ENCODE peak calls at places on chromosomes 13 and 19, in six cellular contexts. One of them, this sample, is unnamed.

GRCh38 chr13:100433475-100433874 is 155.1 kb downstream of the GGACT start:
- DNase-seq in T1000: no peak
- DNase-seq in H9: no peak
- DNase-seq in left cardiac atrium: no peak
- DNase-seq in activated naive CD4-positive, alpha-beta T cell treated with anti-CD3 and anti-CD28 coated beads for 36 hours: no peak
- DNase-seq in stimulated activated CD8-positive, alpha-beta memory T cell treated with anti-CD3 and anti-CD28 coated beads, Interleukin-4, amount 100 ng/mL, for 1 hour: no peak
- DNase-seq in this sample: peak

GRCh38 chr19:4454952-4455738 is 2.4 kb downstream of the UBXN6 start:
- DNase-seq in stimulated activated CD8-positive, alpha-beta memory T cell treated with anti-CD3 and anti-CD28 coated beads, Interleukin-4, amount 100 ng/mL, for 1 hour: no peak
- DNase-seq in activated naive CD4-positive, alpha-beta T cell treated with anti-CD3 and anti-CD28 coated beads for 36 hours: no peak
- DNase-seq in H9: no peak
- DNase-seq in left cardiac atrium: no peak
- DNase-seq in T1000: no peak
- DNase-seq in this sample: no peak

GRCh38 chr13:107003911-107004310 is 436.0 kb upstream of the ARGLU1 start:
- DNase-seq in activated naive CD4-positive, alpha-beta T cell treated with anti-CD3 and anti-CD28 coated beads for 36 hours: no peak
- DNase-seq in stimulated activated CD8-positive, alpha-beta memory T cell treated with anti-CD3 and anti-CD28 coated beads, Interleukin-4, amount 100 ng/mL, for 1 hour: no peak
- DNase-seq in left cardiac atrium: no peak
- DNase-seq in T1000: no peak
- DNase-seq in H9: no peak
- DNase-seq in this sample: no peak

GRCh38 chr13:110640591-110641029 is 25.3 kb downstream of the NAXD start:
- DNase-seq in T1000: no peak
- DNase-seq in H9: peak
- DNase-seq in activated naive CD4-positive, alpha-beta T cell treated with anti-CD3 and anti-CD28 coated beads for 36 hours: no peak
- DNase-seq in left cardiac atrium: no peak
- DNase-seq in stimulated activated CD8-positive, alpha-beta memory T cell treated with anti-CD3 and anti-CD28 coated beads, Interleukin-4, amount 100 ng/mL, for 1 hour: no peak
- DNase-seq in this sample: no peak

GRCh38 chr13:110422913-110423688 is 116.0 kb downstream of the COL4A2 start:
- DNase-seq in stimulated activated CD8-positive, alpha-beta memory T cell treated with anti-CD3 and anti-CD28 coated beads, Interleukin-4, amount 100 ng/mL, for 1 hour: no peak
- DNase-seq in T1000: no peak
- DNase-seq in left cardiac atrium: no peak
- DNase-seq in activated naive CD4-positive, alpha-beta T cell treated with anti-CD3 and anti-CD28 coated beads for 36 hours: no peak
- DNase-seq in H9: no peak
- DNase-seq in this sample: peak

GRCh38 chr13:95155504-95155903 is 145.7 kb downstream of the ABCC4 start:
- DNase-seq in left cardiac atrium: no peak
- DNase-seq in stimulated activated CD8-positive, alpha-beta memory T cell treated with anti-CD3 and anti-CD28 coated beads, Interleukin-4, amount 100 ng/mL, for 1 hour: no peak
- DNase-seq in T1000: no peak
- DNase-seq in activated naive CD4-positive, alpha-beta T cell treated with anti-CD3 and anti-CD28 coated beads for 36 hours: no peak
- DNase-seq in H9: no peak
- DNase-seq in this sample: no peak

GRCh38 chr13:39263531-39263930 is 225.3 kb downstream of the NHLRC3 start:
- DNase-seq in T1000: no peak
- DNase-seq in stimulated activated CD8-positive, alpha-beta memory T cell treated with anti-CD3 and anti-CD28 coated beads, Interleukin-4, amount 100 ng/mL, for 1 hour: no peak
- DNase-seq in left cardiac atrium: no peak
- DNase-seq in H9: no peak
- DNase-seq in activated naive CD4-positive, alpha-beta T cell treated with anti-CD3 and anti-CD28 coated beads for 36 hours: no peak
- DNase-seq in this sample: no peak

GRCh38 chr19:55158423-55158822 is 891 bp upstream of the TNNI3 start:
- DNase-seq in H9: no peak
- DNase-seq in left cardiac atrium: no peak
- DNase-seq in activated naive CD4-positive, alpha-beta T cell treated with anti-CD3 and anti-CD28 coated beads for 36 hours: no peak
- DNase-seq in stimulated activated CD8-positive, alpha-beta memory T cell treated with anti-CD3 and anti-CD28 coated beads, Interleukin-4, amount 100 ng/mL, for 1 hour: no peak
- DNase-seq in T1000: no peak
- DNase-seq in this sample: no peak

GRCh38 chr13:75458696-75459422 is 23.1 kb downstream of the TBC1D4 start:
- DNase-seq in H9: peak
- DNase-seq in T1000: no peak
- DNase-seq in activated naive CD4-positive, alpha-beta T cell treated with anti-CD3 and anti-CD28 coated beads for 36 hours: no peak
- DNase-seq in left cardiac atrium: peak
- DNase-seq in stimulated activated CD8-positive, alpha-beta memory T cell treated with anti-CD3 and anti-CD28 coated beads, Interleukin-4, amount 100 ng/mL, for 1 hour: no peak
- DNase-seq in this sample: no peak

GRCh38 chr13:33636955-33637670 is 180.8 kb upstream of the RFC3 start:
- DNase-seq in T1000: no peak
- DNase-seq in stimulated activated CD8-positive, alpha-beta memory T cell treated with anti-CD3 and anti-CD28 coated beads, Interleukin-4, amount 100 ng/mL, for 1 hour: no peak
- DNase-seq in activated naive CD4-positive, alpha-beta T cell treated with anti-CD3 and anti-CD28 coated beads for 36 hours: no peak
- DNase-seq in H9: no peak
- DNase-seq in left cardiac atrium: no peak
- DNase-seq in this sample: no peak

GRCh38 chr13:114134111-114134943 is 1.9 kb upstream of the RASA3 start:
- DNase-seq in T1000: no peak
- DNase-seq in stimulated activated CD8-positive, alpha-beta memory T cell treated with anti-CD3 and anti-CD28 coated beads, Interleukin-4, amount 100 ng/mL, for 1 hour: no peak
- DNase-seq in H9: no peak
- DNase-seq in activated naive CD4-positive, alpha-beta T cell treated with anti-CD3 and anti-CD28 coated beads for 36 hours: no peak
- DNase-seq in left cardiac atrium: peak
- DNase-seq in this sample: no peak

GRCh38 chr13:89880201-89880600 is 1467.3 kb upstream of the MIR17HG start:
- DNase-seq in stimulated activated CD8-positive, alpha-beta memory T cell treated with anti-CD3 and anti-CD28 coated beads, Interleukin-4, amount 100 ng/mL, for 1 hour: no peak
- DNase-seq in H9: no peak
- DNase-seq in activated naive CD4-positive, alpha-beta T cell treated with anti-CD3 and anti-CD28 coated beads for 36 hours: no peak
- DNase-seq in T1000: no peak
- DNase-seq in left cardiac atrium: no peak
- DNase-seq in this sample: no peak

GRCh38 chr19:1986357-1987162 is 29.0 kb downstream of the BTBD2 start:
- DNase-seq in left cardiac atrium: no peak
- DNase-seq in T1000: no peak
- DNase-seq in H9: peak
- DNase-seq in activated naive CD4-positive, alpha-beta T cell treated with anti-CD3 and anti-CD28 coated beads for 36 hours: no peak
- DNase-seq in stimulated activated CD8-positive, alpha-beta memory T cell treated with anti-CD3 and anti-CD28 coated beads, Interleukin-4, amount 100 ng/mL, for 1 hour: no peak
- DNase-seq in this sample: no peak

GRCh38 chr19:10554760-10555612 is 10.8 kb downstream of the KRI1 start:
- DNase-seq in stimulated activated CD8-positive, alpha-beta memory T cell treated with anti-CD3 and anti-CD28 coated beads, Interleukin-4, amount 100 ng/mL, for 1 hour: no peak
- DNase-seq in T1000: no peak
- DNase-seq in H9: no peak
- DNase-seq in left cardiac atrium: no peak
- DNase-seq in activated naive CD4-positive, alpha-beta T cell treated with anti-CD3 and anti-CD28 coated beads for 36 hours: peak
- DNase-seq in this sample: no peak

GRCh38 chr19:5457709-5458108 is 2.5 kb downstream of the ZNRF4 start:
- DNase-seq in left cardiac atrium: no peak
- DNase-seq in stimulated activated CD8-positive, alpha-beta memory T cell treated with anti-CD3 and anti-CD28 coated beads, Interleukin-4, amount 100 ng/mL, for 1 hour: no peak
- DNase-seq in H9: no peak
- DNase-seq in T1000: no peak
- DNase-seq in activated naive CD4-positive, alpha-beta T cell treated with anti-CD3 and anti-CD28 coated beads for 36 hours: no peak
- DNase-seq in this sample: no peak

GRCh38 chr19:46634045-46634655 is 1.9 kb downstream of the GNG8 start:
- DNase-seq in activated naive CD4-positive, alpha-beta T cell treated with anti-CD3 and anti-CD28 coated beads for 36 hours: peak
- DNase-seq in left cardiac atrium: peak
- DNase-seq in stimulated activated CD8-positive, alpha-beta memory T cell treated with anti-CD3 and anti-CD28 coated beads, Interleukin-4, amount 100 ng/mL, for 1 hour: peak
- DNase-seq in H9: peak
- DNase-seq in T1000: peak
- DNase-seq in this sample: peak

GRCh38 chr13:90519157-90519556 is 828.3 kb upstream of the MIR17HG start:
- DNase-seq in activated naive CD4-positive, alpha-beta T cell treated with anti-CD3 and anti-CD28 coated beads for 36 hours: no peak
- DNase-seq in left cardiac atrium: no peak
- DNase-seq in T1000: no peak
- DNase-seq in H9: no peak
- DNase-seq in stimulated activated CD8-positive, alpha-beta memory T cell treated with anti-CD3 and anti-CD28 coated beads, Interleukin-4, amount 100 ng/mL, for 1 hour: no peak
- DNase-seq in this sample: no peak

GRCh38 chr19:16216744-16217670 is 19.3 kb downstream of the AP1M1 start:
- DNase-seq in left cardiac atrium: no peak
- DNase-seq in activated naive CD4-positive, alpha-beta T cell treated with anti-CD3 and anti-CD28 coated beads for 36 hours: peak
- DNase-seq in stimulated activated CD8-positive, alpha-beta memory T cell treated with anti-CD3 and anti-CD28 coated beads, Interleukin-4, amount 100 ng/mL, for 1 hour: no peak
- DNase-seq in H9: no peak
- DNase-seq in T1000: no peak
- DNase-seq in this sample: no peak

GRCh38 chr19:55094456-55095259 is 19.0 kb downstream of the EPS8L1 start:
- DNase-seq in stimulated activated CD8-positive, alpha-beta memory T cell treated with anti-CD3 and anti-CD28 coated beads, Interleukin-4, amount 100 ng/mL, for 1 hour: no peak
- DNase-seq in H9: peak
- DNase-seq in T1000: no peak
- DNase-seq in activated naive CD4-positive, alpha-beta T cell treated with anti-CD3 and anti-CD28 coated beads for 36 hours: no peak
- DNase-seq in left cardiac atrium: no peak
- DNase-seq in this sample: no peak

GRCh38 chr13:46389985-46390384 is 2.9 kb upstream of the RUBCNL start:
- DNase-seq in stimulated activated CD8-positive, alpha-beta memory T cell treated with anti-CD3 and anti-CD28 coated beads, Interleukin-4, amount 100 ng/mL, for 1 hour: no peak
- DNase-seq in activated naive CD4-positive, alpha-beta T cell treated with anti-CD3 and anti-CD28 coated beads for 36 hours: peak
- DNase-seq in T1000: no peak
- DNase-seq in H9: no peak
- DNase-seq in left cardiac atrium: no peak
- DNase-seq in this sample: no peak

GRCh38 chr19:11963566-11964355 is 1.1 kb upstream of the ZNF763 start:
- DNase-seq in H9: peak
- DNase-seq in stimulated activated CD8-positive, alpha-beta memory T cell treated with anti-CD3 and anti-CD28 coated beads, Interleukin-4, amount 100 ng/mL, for 1 hour: peak
- DNase-seq in left cardiac atrium: peak
- DNase-seq in activated naive CD4-positive, alpha-beta T cell treated with anti-CD3 and anti-CD28 coated beads for 36 hours: peak
- DNase-seq in T1000: peak
- DNase-seq in this sample: no peak

GRCh38 chr13:29582171-29582570 is 13.3 kb downstream of the SLC7A1 start:
- DNase-seq in H9: no peak
- DNase-seq in stimulated activated CD8-positive, alpha-beta memory T cell treated with anti-CD3 and anti-CD28 coated beads, Interleukin-4, amount 100 ng/mL, for 1 hour: no peak
- DNase-seq in activated naive CD4-positive, alpha-beta T cell treated with anti-CD3 and anti-CD28 coated beads for 36 hours: no peak
- DNase-seq in left cardiac atrium: peak
- DNase-seq in T1000: no peak
- DNase-seq in this sample: no peak

GRCh38 chr19:54654447-54655321 is 8.1 kb upstream of the LILRB4 start:
- DNase-seq in left cardiac atrium: no peak
- DNase-seq in T1000: no peak
- DNase-seq in activated naive CD4-positive, alpha-beta T cell treated with anti-CD3 and anti-CD28 coated beads for 36 hours: no peak
- DNase-seq in stimulated activated CD8-positive, alpha-beta memory T cell treated with anti-CD3 and anti-CD28 coated beads, Interleukin-4, amount 100 ng/mL, for 1 hour: no peak
- DNase-seq in H9: no peak
- DNase-seq in this sample: no peak

GRCh38 chr19:10018219-10018618 is 4.9 kb downstream of the RDH8 start:
- DNase-seq in H9: no peak
- DNase-seq in T1000: no peak
- DNase-seq in activated naive CD4-positive, alpha-beta T cell treated with anti-CD3 and anti-CD28 coated beads for 36 hours: no peak
- DNase-seq in stimulated activated CD8-positive, alpha-beta memory T cell treated with anti-CD3 and anti-CD28 coated beads, Interleukin-4, amount 100 ng/mL, for 1 hour: no peak
- DNase-seq in left cardiac atrium: no peak
- DNase-seq in this sample: no peak

GRCh38 chr19:18593367-18594095 is 4.9 kb downstream of the REX1BD start:
- DNase-seq in activated naive CD4-positive, alpha-beta T cell treated with anti-CD3 and anti-CD28 coated beads for 36 hours: no peak
- DNase-seq in stimulated activated CD8-positive, alpha-beta memory T cell treated with anti-CD3 and anti-CD28 coated beads, Interleukin-4, amount 100 ng/mL, for 1 hour: no peak
- DNase-seq in H9: peak
- DNase-seq in T1000: no peak
- DNase-seq in left cardiac atrium: no peak
- DNase-seq in this sample: no peak

GRCh38 chr13:32267836-32268439 is 47.2 kb downstream of the ZAR1L start:
- DNase-seq in T1000: no peak
- DNase-seq in left cardiac atrium: no peak
- DNase-seq in stimulated activated CD8-positive, alpha-beta memory T cell treated with anti-CD3 and anti-CD28 coated beads, Interleukin-4, amount 100 ng/mL, for 1 hour: peak
- DNase-seq in activated naive CD4-positive, alpha-beta T cell treated with anti-CD3 and anti-CD28 coated beads for 36 hours: peak
- DNase-seq in H9: peak
- DNase-seq in this sample: no peak

GRCh38 chr13:80001510-80001842 is 339.4 kb downstream of the SPRY2 start:
- DNase-seq in stimulated activated CD8-positive, alpha-beta memory T cell treated with anti-CD3 and anti-CD28 coated beads, Interleukin-4, amount 100 ng/mL, for 1 hour: no peak
- DNase-seq in T1000: no peak
- DNase-seq in H9: no peak
- DNase-seq in left cardiac atrium: no peak
- DNase-seq in activated naive CD4-positive, alpha-beta T cell treated with anti-CD3 and anti-CD28 coated beads for 36 hours: no peak
- DNase-seq in this sample: no peak

GRCh38 chr19:35545855-35546381 is 492 bp downstream of the TMEM147 start:
- DNase-seq in stimulated activated CD8-positive, alpha-beta memory T cell treated with anti-CD3 and anti-CD28 coated beads, Interleukin-4, amount 100 ng/mL, for 1 hour: no peak
- DNase-seq in activated naive CD4-positive, alpha-beta T cell treated with anti-CD3 and anti-CD28 coated beads for 36 hours: peak
- DNase-seq in H9: no peak
- DNase-seq in T1000: no peak
- DNase-seq in left cardiac atrium: peak
- DNase-seq in this sample: peak